ENCODE peak calls at places on chromosomes 2 and 18, in six cellular contexts. B is posterior cingulate gyrus, H is lower lobe of right lung, D is HFF-Myc, Q is mucosa of descending colon, Z is M059J. K is an unnamed sample.

GRCh38 chr18:39178171-39178570 is 1612.6 kb upstream of the CELF4 start:
- DNase-seq in B (no peak), H (no peak), D (no peak), Q (no peak), Z (no peak), K (no peak)

GRCh38 chr2:28726177-28726576 is 25.5 kb upstream of the PPP1CB start:
- DNase-seq in B (no peak), H (no peak), D (no peak), Q (no peak), Z (no peak), K (no peak)

GRCh38 chr2:37858197-37858711 is 66.8 kb upstream of the RMDN2 start:
- DNase-seq in B (no peak), H (no peak), D (no peak), Q (no peak), Z (peak; percentile 86), K (no peak)

GRCh38 chr2:28134262-28134812 is 243.8 kb downstream of the BABAM2 start:
- DNase-seq in B (peak; percentile 64), H (peak; percentile 52), D (no peak), Q (peak; percentile 54), Z (peak; percentile 62), K (no peak)

GRCh38 chr2:178917555-178917954 is 110.3 kb upstream of the TTN start:
- DNase-seq in B (no peak), H (no peak), D (no peak), Q (no peak), Z (no peak), K (no peak)

GRCh38 chr2:109355192-109355843 is 226.3 kb downstream of the SH3RF3 start:
- DNase-seq in B (no peak), H (no peak), D (no peak), Q (no peak), Z (no peak), K (no peak)

GRCh38 chr2:36574560-36574959 is 23.4 kb downstream of the FEZ2 start:
- DNase-seq in B (no peak), H (no peak), D (no peak), Q (no peak), Z (no peak), K (no peak)

GRCh38 chr18:53551868-53552426 is 672.5 kb downstream of the MBD2 start:
- DNase-seq in B (no peak), H (no peak), D (no peak), Q (no peak), Z (no peak), K (no peak)

GRCh38 chr2:109174214-109174613 is 45.2 kb downstream of the SH3RF3 start:
- DNase-seq in B (no peak), H (no peak), D (no peak), Q (no peak), Z (no peak), K (no peak)

GRCh38 chr2:101130081-101130480 is 21.1 kb downstream of the TBC1D8 start:
- DNase-seq in B (no peak), H (no peak), D (no peak), Q (no peak), Z (no peak), K (no peak)

GRCh38 chr2:167005096-167005495 is 116.8 kb downstream of the XIRP2 start:
- DNase-seq in B (no peak), H (no peak), D (no peak), Q (no peak), Z (no peak), K (no peak)

GRCh38 chr2:29440921-29441623 is 325.9 kb downstream of the CLIP4 start:
- DNase-seq in B (no peak), H (no peak), D (no peak), Q (no peak), Z (no peak), K (no peak)

GRCh38 chr2:127083819-127084503 is 23.0 kb downstream of the BIN1 start:
- DNase-seq in B (peak; percentile 92), H (peak; percentile 87), D (no peak), Q (no peak), Z (peak; percentile 94), K (peak; percentile 90)

GRCh38 chr2:135411646-135412045 is 119.4 kb downstream of the ZRANB3 start:
- DNase-seq in B (no peak), H (no peak), D (no peak), Q (no peak), Z (no peak), K (no peak)

GRCh38 chr2:218015831-218016521 is 13.2 kb upstream of the TNS1 start:
- DNase-seq in B (no peak), H (no peak), D (no peak), Q (no peak), Z (no peak), K (no peak)

GRCh38 chr2:65070172-65070830 is 14.1 kb downstream of the CEP68 start:
- DNase-seq in B (peak; percentile 68), H (no peak), D (peak; percentile 51), Q (no peak), Z (peak; percentile 64), K (no peak)

GRCh38 chr2:118380915-118381653 is 292.8 kb downstream of the INSIG2 start:
- DNase-seq in B (no peak), H (no peak), D (no peak), Q (no peak), Z (no peak), K (no peak)

GRCh38 chr2:201167546-201167945 is 15.4 kb upstream of the CASP10 start:
- DNase-seq in B (no peak), H (no peak), D (no peak), Q (no peak), Z (no peak), K (no peak)

GRCh38 chr2:1930956-1931914 is 186.9 kb upstream of the PXDN start:
- DNase-seq in B (peak; percentile 90), H (no peak), D (no peak), Q (no peak), Z (no peak), K (no peak)

K was measured in stromal cell of bone marrow.